ENCODE peak calls at places on chromosomes 4 and X, in eight cellular contexts. U, Y, I, H, X, C, S and Z are unnamed samples.

GRCh38 chrX:145843196-145843595 is 25.6 kb downstream of the SLITRK2 start:
- DNase-seq in H (no peak), I (no peak), S (no peak), U (no peak), C (no peak), X (no peak), Y (no peak), Z (no peak)

GRCh38 chr4:122827258-122827887 is 742 bp downstream of the FGF2 start:
- DNase-seq in C (peak; percentile 39), H (peak; percentile 51), Y (peak; percentile 42), S (no peak), U (no peak), X (no peak), I (no peak), Z (no peak)

GRCh38 chr4:8353912-8354453 is 84.4 kb downstream of the HTRA3 start:
- DNase-seq in H (peak; percentile 80), S (peak; percentile 15), Y (peak; percentile 95), C (no peak), I (no peak), X (no peak), U (no peak), Z (no peak)

GRCh38 chrX:129843209-129843458 is 552 bp downstream of the ZDHHC9 start:
- DNase-seq in H (no peak), X (no peak), I (no peak), C (no peak), S (no peak), Y (no peak), U (no peak), Z (no peak)

GRCh38 chr4:4590496-4590895 is 48.6 kb upstream of the STX18 start:
- DNase-seq in H (peak; percentile 68), X (no peak), S (no peak), I (no peak), U (no peak), Y (no peak), C (no peak), Z (no peak)

GRCh38 chrX:46433892-46434291 is 111.3 kb downstream of the ZNF674 start:
- DNase-seq in U (no peak), X (no peak), H (peak; percentile 69), S (no peak), Y (peak; percentile 31), C (no peak), I (no peak), Z (no peak)

GRCh38 chr4:185771696-185772390 is 40.2 kb downstream of the SORBS2 start:
- DNase-seq in U (no peak), I (no peak), Y (no peak), H (peak; percentile 68), S (no peak), X (no peak), C (no peak), Z (no peak)

GRCh38 chr4:1841886-1842210 is 14.1 kb downstream of the LETM1 start:
- DNase-seq in H (no peak), I (no peak), C (no peak), Y (no peak), U (no peak), S (no peak), X (no peak), Z (no peak)

GRCh38 chr4:184267206-184267608 is 49.5 kb upstream of the ENPP6 start:
- DNase-seq in S (no peak), U (no peak), C (no peak), X (no peak), I (no peak), Y (no peak), H (no peak), Z (no peak)